ENCODE peak calls at places on chromosomes 13 and 19, in ten cellular contexts. A is EL; B is brain pericyte; O is WTC11; K is AG08396; J is stimulated activated CD4-positive, alpha-beta T cell treated with anti-CD3 and anti-CD28 coated beads, Interleukin-15, amount 100 ng/mL, for 1 hour; P is fibroblast of pulmonary artery; Q is T-helper 2 cell; Z is midbrain; Y is activated CD4-positive, alpha-beta T cell treated with anti-CD3 and anti-CD28 coated beads for 36 hours. F is an unnamed sample.

GRCh38 chr19:47109541-47110375 is 3.8 kb downstream of the ZC3H4 start:
- DNase-seq in A (peak; percentile 55), B (no peak), O (no peak), K (no peak), J (peak; percentile 44), P (peak; percentile 62), Q (no peak), Z (peak; percentile 48), Y (peak; percentile 86), F (no peak)

GRCh38 chr13:28171266-28171665 is 32.9 kb downstream of the PAN3 start:
- DNase-seq in A (no peak), B (no peak), O (no peak), K (no peak), J (no peak), P (no peak), Q (no peak), Z (no peak), Y (no peak), F (no peak)

GRCh38 chr13:24860775-24861174 is 96.8 kb downstream of the RNF17 start:
- DNase-seq in A (no peak), B (no peak), O (no peak), K (no peak), J (no peak), P (no peak), Q (no peak), Z (no peak), Y (no peak), F (no peak)

GRCh38 chr13:81927347-81927746 is 1586.4 kb upstream of the SPRY2 start:
- DNase-seq in A (no peak), B (no peak), O (no peak), K (no peak), J (no peak), P (no peak), Q (no peak), Z (no peak), Y (no peak), F (no peak)

GRCh38 chr19:16001481-16002312 is 52.9 kb downstream of the OR10H4 start:
- DNase-seq in A (peak; percentile 66), B (no peak), O (no peak), K (peak; percentile 68), J (peak; percentile 18), P (peak; percentile 77), Q (no peak), Z (no peak), Y (peak; percentile 69), F (peak; percentile 21)

GRCh38 chr13:53105477-53105876 is 76.9 kb downstream of the OLFM4 start:
- DNase-seq in A (no peak), B (no peak), O (no peak), K (no peak), J (no peak), P (no peak), Q (no peak), Z (no peak), Y (no peak), F (no peak)

GRCh38 chr13:49938921-49939320 is 2.8 kb upstream of the SPRYD7 start:
- DNase-seq in A (no peak), B (no peak), O (no peak), K (no peak), J (no peak), P (no peak), Q (no peak), Z (no peak), Y (no peak), F (no peak)

GRCh38 chr19:47272448-47273312 is 2.0 kb upstream of the INAFM1 start:
- DNase-seq in A (peak; percentile 25), B (no peak), O (no peak), K (peak; percentile 69), J (peak; percentile 41), P (peak; percentile 21), Q (no peak), Z (peak; percentile 16), Y (peak; percentile 78), F (no peak)

GRCh38 chr13:34155931-34156607 is 338.1 kb downstream of the RFC3 start:
- DNase-seq in A (peak; percentile 81), B (no peak), O (no peak), K (no peak), J (no peak), P (peak; percentile 48), Q (no peak), Z (no peak), Y (peak; percentile 7), F (no peak)

GRCh38 chr13:24671367-24672117 is 8.7 kb upstream of the ATP12A start:
- DNase-seq in A (peak; percentile 81), B (no peak), O (peak; percentile 35), K (peak; percentile 80), J (no peak), P (peak; percentile 78), Q (no peak), Z (peak; percentile 40), Y (no peak), F (peak; percentile 35)

GRCh38 chr13:46071590-46072249 is 19.2 kb upstream of the ZC3H13 start:
- DNase-seq in A (no peak), B (no peak), O (peak; percentile 15), K (no peak), J (no peak), P (no peak), Q (no peak), Z (no peak), Y (no peak), F (no peak)

GRCh38 chr19:13051581-13052165 is 51.0 kb downstream of the LYL1 start:
- DNase-seq in A (peak; percentile 43), B (no peak), O (peak; percentile 89), K (no peak), J (no peak), P (peak; percentile 42), Q (no peak), Z (no peak), Y (peak; percentile 64), F (no peak)

GRCh38 chr13:90027409-90027808 is 1320.1 kb upstream of the MIR17HG start:
- DNase-seq in A (no peak), B (no peak), O (no peak), K (no peak), J (no peak), P (no peak), Q (no peak), Z (no peak), Y (no peak), F (no peak)

GRCh38 chr19:23410155-23410554 is 14.9 kb upstream of the ZNF91 start:
- DNase-seq in A (no peak), B (no peak), O (no peak), K (no peak), J (no peak), P (no peak), Q (no peak), Z (no peak), Y (no peak), F (no peak)

GRCh38 chr19:7959209-7959608 is 15.7 kb upstream of the TIMM44 start:
- DNase-seq in A (no peak), B (no peak), O (no peak), K (no peak), J (no peak), P (no peak), Q (no peak), Z (no peak), Y (no peak), F (no peak)

F was measured in smooth muscle cell of the brain vasculature.